ENCODE peak calls at places on chromosomes 4 and X, in six cellular contexts. C is GM12891; E is CD8-positive, alpha-beta T cell; H is fibroblast of mammary gland; G is dermis microvascular lymphatic vessel endothelial cell; O is bronchial epithelial cell. M is an unnamed sample.

GRCh38 chrX:2691543-2692220 is 587 bp downstream of the CD99 start:
- DNase-seq in C (no peak), E (no peak), H (peak), G (no peak), O (no peak), M (peak)

GRCh38 chrX:79645749-79646148 is 278.6 kb upstream of the ITM2A start:
- DNase-seq in C (no peak), E (no peak), H (no peak), G (no peak), O (no peak), M (no peak)

GRCh38 chr4:2402453-2402852 is 16.0 kb downstream of the ZFYVE28 start:
- DNase-seq in C (no peak), E (no peak), H (no peak), G (no peak), O (no peak), M (no peak)

GRCh38 chr4:31234494-31234893 is 514.3 kb downstream of the PCDH7 start:
- DNase-seq in C (no peak), E (no peak), H (no peak), G (no peak), O (peak), M (no peak)

GRCh38 chr4:38366451-38366850 is 297.5 kb upstream of the KLF3 start:
- DNase-seq in C (no peak), E (no peak), H (peak), G (peak), O (no peak), M (no peak)

GRCh38 chr4:185800266-185800945 is 11.6 kb downstream of the SORBS2 start:
- DNase-seq in C (no peak), E (no peak), H (no peak), G (no peak), O (no peak), M (no peak)

GRCh38 chr4:48815483-48815882 is 15.4 kb upstream of the OCIAD1 start:
- DNase-seq in C (no peak), E (no peak), H (no peak), G (no peak), O (peak), M (no peak)

GRCh38 chr4:164536829-164537228 is 217.1 kb upstream of the SMIM31 start:
- DNase-seq in C (no peak), E (no peak), H (peak), G (no peak), O (peak), M (peak)

GRCh38 chr4:166021617-166022016 is 148.6 kb downstream of the TLL1 start:
- DNase-seq in C (no peak), E (no peak), H (no peak), G (no peak), O (no peak), M (no peak)

GRCh38 chrX:117808413-117808812 is 308.2 kb downstream of the KLHL13 start:
- DNase-seq in C (no peak), E (no peak), H (no peak), G (no peak), O (no peak), M (no peak)

M was measured in NCI-H460.